ENCODE peak calls at places on chromosomes 11 and 22, in four cellular contexts. Q, C, M and S are unnamed samples.

GRCh38 chr11:69644071-69644961 is 3.4 kb downstream of the CCND1 start:
- DNase-seq in Q (peak), C (peak), M (peak), S (peak)

GRCh38 chr22:20549232-20549841 is 41.9 kb downstream of the MED15 start:
- DNase-seq in Q (no peak), C (no peak), M (peak), S (peak)

GRCh38 chr11:50174189-50174588 is 141.5 kb downstream of the OR4C45 start:
- DNase-seq in Q (peak), C (no peak), M (no peak), S (peak)

GRCh38 chr11:119983240-119983732 is 154.6 kb downstream of the TRIM29 start:
- DNase-seq in Q (no peak), C (no peak), M (no peak), S (no peak)

GRCh38 chr11:18245396-18245795 is 3.1 kb downstream of the SAA2 start:
- DNase-seq in Q (peak), C (no peak), M (no peak), S (no peak)

GRCh38 chr22:36470994-36471331 is 10.5 kb downstream of the TXN2 start:
- DNase-seq in Q (no peak), C (no peak), M (no peak), S (peak)

GRCh38 chr22:36580846-36581245 is 51.9 kb upstream of the EIF3D start:
- DNase-seq in Q (no peak), C (no peak), M (no peak), S (no peak)

GRCh38 chr11:22674470-22675426 is 8.3 kb downstream of the GAS2 start:
- DNase-seq in Q (no peak), C (peak), M (no peak), S (no peak)

GRCh38 chr22:42192547-42192946 is 61.9 kb upstream of the CYP2D6 start:
- DNase-seq in Q (no peak), C (no peak), M (no peak), S (no peak)

GRCh38 chr11:70073188-70073817 is 4.8 kb upstream of the ANO1 start:
- DNase-seq in Q (no peak), C (no peak), M (no peak), S (peak)

GRCh38 chr11:28461338-28461737 is 353.1 kb downstream of the METTL15 start:
- DNase-seq in Q (peak), C (no peak), M (no peak), S (peak)

GRCh38 chr22:46614070-46614931 is 5.9 kb upstream of the GRAMD4 start:
- DNase-seq in Q (no peak), C (no peak), M (no peak), S (no peak)

GRCh38 chr22:33861216-33861875 is 58.9 kb downstream of the LARGE1 start:
- DNase-seq in Q (no peak), C (no peak), M (no peak), S (no peak)

GRCh38 chr11:96207459-96208449 is 135.2 kb downstream of the MAML2 start:
- DNase-seq in Q (no peak), C (no peak), M (no peak), S (peak)

GRCh38 chr11:86816251-86816726 is 15.9 kb downstream of the PRSS23 start:
- DNase-seq in Q (peak), C (peak), M (no peak), S (peak)

GRCh38 chr11:75800136-75800675 is 14.8 kb upstream of the UVRAG start:
- DNase-seq in Q (no peak), C (no peak), M (no peak), S (no peak)

GRCh38 chr22:46432164-46433068 is 96.9 kb downstream of the TRMU start:
- DNase-seq in Q (peak), C (no peak), M (peak), S (peak)

GRCh38 chr11:95089620-95090542 is at the start of gene ENDOD1:
- DNase-seq in Q (peak), C (peak), M (peak), S (peak)

GRCh38 chr11:95088946-95089619 is 563 bp upstream of the ENDOD1 start:
- DNase-seq in Q (peak), C (peak), M (no peak), S (no peak)

GRCh38 chr11:95092549-95093324 is 3.1 kb downstream of the ENDOD1 start:
- DNase-seq in Q (peak), C (peak), M (peak), S (peak)

GRCh38 chr11:95093548-95093947 is 3.9 kb downstream of the ENDOD1 start:
- DNase-seq in Q (no peak), C (no peak), M (no peak), S (no peak)

DNA sequence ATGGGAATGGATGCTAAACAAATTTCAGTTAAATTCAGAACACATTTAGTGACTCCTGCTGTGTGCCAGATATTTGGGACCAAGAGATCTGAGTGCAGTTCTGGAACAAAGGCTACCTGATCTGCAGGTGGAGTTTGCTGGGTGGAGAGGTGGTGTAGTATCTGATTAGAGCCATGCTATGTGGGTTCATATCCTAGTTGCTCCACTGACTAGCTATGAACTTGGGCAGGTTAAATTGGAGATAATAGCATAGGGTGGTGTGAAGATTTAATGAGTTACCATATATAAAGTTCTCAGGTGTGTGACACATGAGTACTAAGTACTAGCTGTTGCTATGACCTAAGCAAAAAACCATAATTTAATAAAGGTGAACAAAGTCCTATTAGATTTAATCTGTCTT is 2.0 kb downstream of the ENDOD1 start:
- DNase-seq in Q (no peak), C (no peak), M (no peak), S (no peak)
- H3K4me3 ChIP-seq in Q (no peak), C (no peak), M (no peak), S (peak)

DNA sequence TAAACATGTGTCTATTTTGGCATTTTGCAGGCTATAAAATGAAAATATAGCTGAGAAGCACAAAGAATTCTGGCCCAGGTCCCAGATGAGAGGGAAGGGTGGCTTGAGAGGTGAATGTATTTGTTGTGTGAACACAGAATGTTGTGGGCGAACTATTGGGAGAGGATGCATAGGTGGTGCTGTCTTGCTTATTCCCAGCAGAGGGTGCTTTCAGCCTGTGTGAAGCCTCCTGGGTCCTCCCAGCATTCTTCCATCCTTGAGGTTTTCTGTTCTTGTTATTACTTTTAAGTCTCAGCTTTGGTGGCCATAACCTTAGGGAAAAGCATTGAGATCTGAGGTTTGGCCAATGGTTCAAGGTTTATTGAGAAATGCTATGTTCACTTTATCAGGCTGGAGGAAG is 108.7 kb upstream of the SNX19 start:
- DNase-seq in Q (peak), C (peak), M (no peak), S (peak)
- TF ChIP-seq CTCF in Q (peak), C (peak), M (no peak), S (peak)

GRCh38 chr22:50198624-50199017 is 2.2 kb upstream of the SELENOO start:
- DNase-seq in Q (no peak), C (no peak), M (no peak), S (no peak)
- H3K4me3 ChIP-seq in Q (no peak), C (no peak), M (no peak), S (no peak)

DNA sequence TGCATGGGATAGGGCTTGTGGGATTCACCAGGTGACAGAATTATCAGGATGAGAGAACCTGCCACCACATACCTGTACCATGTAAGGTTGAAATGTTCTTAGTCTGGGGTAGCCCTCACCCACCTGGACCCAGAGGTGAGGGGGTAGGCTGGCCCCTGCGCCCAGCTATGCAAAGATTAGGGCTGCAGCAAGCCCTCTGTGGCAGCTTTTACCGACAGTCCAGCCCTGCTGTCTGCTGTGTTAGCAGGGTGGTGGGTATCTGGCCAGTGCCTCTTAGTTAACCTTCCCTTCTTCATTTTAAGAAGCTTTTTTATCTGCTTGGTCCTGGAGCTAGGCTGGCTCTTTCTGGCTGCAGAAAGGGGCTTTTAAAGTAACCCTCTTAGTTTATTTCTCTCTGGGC is 13.9 kb downstream of the INSC start:
- DNase-seq in Q (no peak), C (no peak), M (no peak), S (no peak)
- TF ChIP-seq CTCF in Q (no peak), C (no peak), M (no peak), S (no peak)

DNA sequence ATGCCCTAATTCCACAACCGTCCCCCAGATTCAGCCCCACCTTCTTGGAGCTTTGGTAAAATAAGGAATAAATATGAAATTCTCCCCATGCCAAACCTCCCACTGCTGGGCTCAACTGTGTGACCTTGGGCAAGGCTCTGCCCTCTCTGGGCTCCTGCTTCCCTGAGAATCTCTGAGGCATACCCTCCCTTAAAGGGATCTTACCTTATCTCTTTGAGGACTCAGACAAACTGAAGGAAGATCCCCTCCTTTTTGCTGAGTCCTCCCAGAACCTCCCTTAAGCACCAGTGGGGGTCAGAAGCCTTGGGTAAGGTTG is 2.7 kb downstream of the CD248 start:
- DNase-seq in Q (no peak), C (no peak), M (no peak), S (no peak)
- H3K4me3 ChIP-seq in Q (peak), C (no peak), M (no peak), S (peak)

GRCh38 chr22:25853902-25854301 is 111.9 kb downstream of the MYO18B start:
- DNase-seq in Q (no peak), C (peak), M (no peak), S (peak)
- TF ChIP-seq CTCF in Q (no peak), C (no peak), M (no peak), S (no peak)

GRCh38 chr22:28563636-28564035 is 116.0 kb downstream of the TTC28 start:
- DNase-seq in Q (no peak), C (no peak), M (no peak), S (no peak)

GRCh38 chr22:28557184-28557583 is 122.5 kb downstream of the TTC28 start:
- DNase-seq in Q (no peak), C (no peak), M (no peak), S (no peak)

GRCh38 chr22:28562324-28562723 is 117.3 kb downstream of the TTC28 start:
- DNase-seq in Q (no peak), C (no peak), M (no peak), S (no peak)

GRCh38 chr22:28560005-28560742 is 119.5 kb downstream of the TTC28 start:
- DNase-seq in Q (peak), C (peak), M (no peak), S (peak)
- H3K4me3 ChIP-seq in Q (no peak), C (no peak), M (no peak), S (no peak)

GRCh38 chr22:19478466-19479357 is at the start of gene UFD1:
- DNase-seq in Q (peak), C (peak), M (peak), S (peak)

GRCh38 chr22:19478086-19478392 is 954 bp downstream of the UFD1 start:
- DNase-seq in Q (no peak), C (no peak), M (no peak), S (no peak)

GRCh38 chr22:19479358-19480172 is at the start of gene CDC45:
- DNase-seq in Q (peak), C (peak), M (peak), S (peak)

GRCh38 chr22:19476023-19476422 is 3.0 kb downstream of the UFD1 start:
- DNase-seq in Q (no peak), C (no peak), M (no peak), S (no peak)

GRCh38 chr22:19477321-19478085 is 1.5 kb downstream of the UFD1 start:
- DNase-seq in Q (peak), C (no peak), M (no peak), S (peak)
- TF ChIP-seq CTCF in Q (peak), C (peak), M (no peak), S (peak)

GRCh38 chr11:130179396-130180306 is 20.1 kb downstream of the ST14 start:
- DNase-seq in Q (no peak), C (no peak), M (peak), S (no peak)
- H3K4me3 ChIP-seq in Q (no peak), C (no peak), M (no peak), S (no peak)